ENCODE peak calls at places on chromosomes 16 and 17, in five cellular contexts. H, P, N, E and W are unnamed samples.

GRCh38 chr16:24972608-24973220 is 42.5 kb downstream of the ARHGAP17 start:
- DNase-seq in H (no peak), P (no peak), N (no peak), E (no peak), W (no peak)

GRCh38 chr16:3187798-3188674 is at the start of gene OR1F1:
- DNase-seq in H (peak), P (peak), N (peak), E (no peak), W (peak)

GRCh38 chr17:39001703-39002637 is 34.8 kb upstream of the FBXO47 start:
- DNase-seq in H (no peak), P (no peak), N (no peak), E (no peak), W (no peak)

GRCh38 chr16:85168732-85169256 is 56.5 kb upstream of the CIBAR2 start:
- DNase-seq in H (peak), P (no peak), N (peak), E (no peak), W (no peak)

GRCh38 chr16:35463358-35463757 is 2003.9 kb downstream of the TP53TG3F start:
- DNase-seq in H (no peak), P (no peak), N (no peak), E (no peak), W (no peak)

GRCh38 chr17:35844547-35844946 is 24.1 kb downstream of the HEATR9 start:
- DNase-seq in H (no peak), P (no peak), N (no peak), E (no peak), W (no peak)

GRCh38 chr16:16018705-16019104 is 69.3 kb downstream of the ABCC1 start:
- DNase-seq in H (no peak), P (peak), N (no peak), E (no peak), W (no peak)

GRCh38 chr17:47615766-47616424 is 33.8 kb upstream of the KPNB1 start:
- DNase-seq in H (peak), P (peak), N (no peak), E (peak), W (no peak)

GRCh38 chr16:72442381-72443158 is 270.6 kb upstream of the PMFBP1 start:
- DNase-seq in H (no peak), P (peak), N (no peak), E (no peak), W (no peak)

GRCh38 chr16:68257251-68257905 is 6.9 kb upstream of the SLC7A6 start:
- DNase-seq in H (no peak), P (no peak), N (no peak), E (no peak), W (no peak)

GRCh38 chr16:80932725-80933124 is 74.0 kb downstream of the CMC2 start:
- DNase-seq in H (no peak), P (no peak), N (no peak), E (no peak), W (no peak)

GRCh38 chr17:31807846-31808245 is 51.2 kb downstream of the COPRS start:
- DNase-seq in H (no peak), P (no peak), N (no peak), E (no peak), W (no peak)

GRCh38 chr17:75874323-75875181 is 3.8 kb downstream of the TRIM47 start:
- DNase-seq in H (no peak), P (no peak), N (no peak), E (no peak), W (no peak)

GRCh38 chr17:49898547-49899490 is 51.0 kb upstream of the TAC4 start:
- DNase-seq in H (peak), P (peak), N (no peak), E (no peak), W (peak)

GRCh38 chr16:397736-398332 is 835 bp downstream of the NME4 start:
- DNase-seq in H (peak), P (peak), N (peak), E (no peak), W (no peak)

GRCh38 chr16:86424968-86425367 is 85.4 kb upstream of the FOXF1 start:
- DNase-seq in H (no peak), P (no peak), N (no peak), E (no peak), W (no peak)

GRCh38 chr17:78347453-78347852 is 12.4 kb downstream of the SOCS3 start:
- DNase-seq in H (no peak), P (no peak), N (no peak), E (no peak), W (no peak)

GRCh38 chr17:41802961-41803682 is 8.6 kb downstream of the P3H4 start:
- DNase-seq in H (no peak), P (no peak), N (no peak), E (no peak), W (no peak)

GRCh38 chr17:76353004-76353598 is 615 bp downstream of the PRPSAP1 start:
- DNase-seq in H (no peak), P (no peak), N (peak), E (no peak), W (no peak)

GRCh38 chr16:17339764-17340541 is 130.8 kb downstream of the XYLT1 start:
- DNase-seq in H (no peak), P (no peak), N (no peak), E (no peak), W (no peak)

GRCh38 chr17:34090593-34090992 is 164.5 kb upstream of the CCL2 start:
- DNase-seq in H (no peak), P (no peak), N (no peak), E (no peak), W (no peak)

GRCh38 chr17:78785011-78785662 is 3.1 kb upstream of the CYTH1 start:
- DNase-seq in H (no peak), P (no peak), N (no peak), E (no peak), W (no peak)

GRCh38 chr16:21950782-21951521 is 2.2 kb upstream of the UQCRC2 start:
- DNase-seq in H (peak), P (peak), N (no peak), E (no peak), W (no peak)

GRCh38 chr17:31413871-31414589 is 22.6 kb downstream of the RAB11FIP4 start:
- DNase-seq in H (no peak), P (no peak), N (no peak), E (no peak), W (no peak)

DNA sequence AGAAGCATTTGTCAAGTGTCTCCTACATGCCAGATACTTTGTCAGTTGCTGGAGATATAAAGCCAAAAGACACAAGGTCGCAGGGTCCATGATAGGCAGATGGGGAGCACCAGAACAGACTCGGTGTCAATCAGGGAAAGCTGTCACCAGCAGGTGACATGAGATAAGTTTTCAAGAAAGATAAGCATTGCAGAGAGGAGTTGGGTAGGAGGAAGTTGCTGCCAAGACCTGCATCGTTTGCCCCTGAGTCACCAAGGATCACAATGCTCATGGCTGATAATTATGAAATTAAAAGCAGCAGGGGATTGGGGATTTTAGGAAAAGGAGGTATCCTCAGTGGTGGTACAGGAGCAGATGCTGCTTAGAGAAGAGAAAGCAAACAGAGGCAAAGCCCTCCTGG is 551.1 kb upstream of the CDH11 start:
- DNase-seq in H (no peak), P (no peak), N (no peak), E (no peak), W (no peak)
- TF ChIP-seq SUZ12 in H (no peak), P (no peak), N (no peak), E (no peak), W (no peak)

DNA sequence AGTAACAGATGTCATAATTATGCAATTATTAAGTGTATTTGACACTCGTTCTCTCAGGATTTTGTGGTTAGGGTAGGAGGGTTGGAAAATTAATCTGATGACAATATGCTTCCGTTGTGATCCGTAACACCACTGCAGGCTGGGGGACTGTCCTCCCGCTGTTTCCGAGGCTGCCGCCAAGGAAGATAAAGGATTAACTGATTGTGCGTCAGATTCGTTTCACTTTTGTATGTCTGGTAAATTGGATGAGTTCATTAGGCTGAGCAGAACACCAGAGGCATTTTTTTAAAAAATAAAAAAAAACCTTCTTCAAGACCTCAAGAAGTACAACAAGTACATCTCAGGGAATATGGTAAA is 486.7 kb upstream of the SALL1 start:
- DNase-seq in H (no peak), P (no peak), N (no peak), E (no peak), W (no peak)
- TF ChIP-seq SUZ12 in H (no peak), P (no peak), N (no peak), E (no peak), W (no peak)

DNA sequence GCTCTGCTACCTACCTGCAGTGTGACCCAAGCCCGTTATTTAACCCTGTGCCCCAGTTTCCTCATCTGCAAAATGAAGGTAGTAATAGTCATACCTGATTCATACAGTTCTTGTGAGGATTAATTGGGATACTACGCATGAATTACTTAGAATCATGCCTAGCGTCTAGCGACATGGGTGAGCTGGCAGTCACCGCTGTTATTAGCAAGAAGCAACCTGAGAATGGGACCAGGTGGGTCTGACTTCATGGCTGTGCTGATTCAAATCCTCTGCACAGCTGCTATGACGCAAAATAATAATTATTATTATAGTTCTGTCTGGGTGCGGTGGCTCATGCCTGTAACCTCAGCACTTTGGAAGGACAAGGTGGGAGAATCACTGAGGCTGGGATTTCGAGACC is 7.9 kb downstream of the SOCS1 start:
- DNase-seq in H (no peak), P (no peak), N (no peak), E (no peak), W (no peak)
- TF ChIP-seq SUZ12 in H (no peak), P (no peak), N (no peak), E (no peak), W (no peak)

DNA sequence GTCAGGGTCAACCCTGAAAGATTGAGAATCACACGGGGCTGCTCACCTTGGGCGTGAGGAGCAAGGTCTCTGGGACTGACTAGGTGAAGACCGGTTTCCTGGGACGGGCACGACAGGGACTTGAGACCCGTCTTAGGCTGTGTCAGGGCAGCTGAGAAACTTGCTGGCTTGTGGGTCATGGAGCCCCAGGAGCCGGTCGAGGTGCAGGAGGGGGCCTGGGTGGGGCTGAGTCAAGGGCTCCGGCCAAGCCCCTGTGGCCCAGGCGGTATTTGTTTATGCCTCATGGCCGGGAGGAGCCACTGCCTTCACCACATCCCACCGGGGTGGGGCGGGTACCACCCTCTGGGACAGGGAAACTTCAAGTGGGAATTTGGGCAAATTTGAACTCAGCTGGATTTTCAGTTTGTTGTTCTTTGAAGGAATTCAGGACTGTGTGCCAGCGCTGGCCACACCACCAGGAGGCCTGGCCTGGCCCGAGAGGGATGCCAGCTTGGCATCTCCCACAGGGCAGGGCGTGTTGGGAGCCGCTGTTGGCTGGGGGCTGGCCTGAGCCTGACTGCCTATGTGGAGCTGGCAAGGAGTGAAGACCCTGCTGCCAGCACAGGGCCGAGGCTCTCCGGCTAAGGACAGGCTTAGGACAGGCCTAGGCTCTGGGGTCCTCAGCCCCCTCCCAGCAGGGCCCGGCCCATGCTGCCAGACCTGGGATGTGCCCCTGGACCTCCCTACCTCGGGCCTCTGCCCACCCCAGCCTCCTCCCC is 116.1 kb downstream of the METRNL start:
- DNase-seq in H (no peak), P (no peak), N (no peak), E (no peak), W (no peak)
- TF ChIP-seq SUZ12 in H (no peak), P (no peak), N (no peak), E (no peak), W (no peak)

GRCh38 chr17:2809337-2809736 is 13.1 kb downstream of the RAP1GAP2 start:
- DNase-seq in H (no peak), P (no peak), N (no peak), E (no peak), W (no peak)

GRCh38 chr17:2805961-2806360 is 9.7 kb downstream of the RAP1GAP2 start:
- DNase-seq in H (no peak), P (no peak), N (no peak), E (no peak), W (no peak)

GRCh38 chr17:2804912-2805311 is 8.7 kb downstream of the RAP1GAP2 start:
- DNase-seq in H (no peak), P (no peak), N (no peak), E (no peak), W (no peak)

GRCh38 chr17:2803971-2804370 is 7.7 kb downstream of the RAP1GAP2 start:
- DNase-seq in H (no peak), P (no peak), N (no peak), E (no peak), W (no peak)

GRCh38 chr17:2808367-2809335 is 12.4 kb downstream of the RAP1GAP2 start:
- DNase-seq in H (no peak), P (no peak), N (no peak), E (no peak), W (no peak)
- TF ChIP-seq SUZ12 in H (no peak), P (no peak), N (no peak), E (no peak), W (no peak)

GRCh38 chr17:54013117-54013516 is 190.4 kb downstream of the KIF2B start:
- DNase-seq in H (no peak), P (no peak), N (no peak), E (no peak), W (no peak)

GRCh38 chr17:54009502-54009901 is 186.8 kb downstream of the KIF2B start:
- DNase-seq in H (no peak), P (no peak), N (no peak), E (no peak), W (no peak)

GRCh38 chr17:54007855-54008254 is 185.1 kb downstream of the KIF2B start:
- DNase-seq in H (no peak), P (no peak), N (no peak), E (no peak), W (no peak)
- TF ChIP-seq SUZ12 in H (no peak), P (no peak), N (no peak), E (no peak), W (no peak)